ENCODE peak calls at places on chromosomes 13 and 19, in four cellular contexts. S is SK-N-SH, R is H1, U is K562. H is an unnamed sample.

GRCh38 chr19:48274173-48274572 is 4.3 kb downstream of the ZNF114 start:
- DNase-seq in S (no peak), R (no peak), U (no peak), H (no peak)

GRCh38 chr13:111904701-111905608 is 162.0 kb upstream of the SOX1 start:
- DNase-seq in S (no peak), R (peak; percentile 45), U (peak; percentile 34), H (no peak)

GRCh38 chr13:46871557-46871956 is 25.3 kb downstream of the HTR2A start:
- DNase-seq in S (no peak), R (no peak), U (no peak), H (no peak)

GRCh38 chr19:41529484-41530183 is 46.3 kb upstream of the CEACAM21 start:
- DNase-seq in S (no peak), R (no peak), U (no peak), H (no peak)

GRCh38 chr13:23384111-23384510 is 49.4 kb downstream of the SACS start:
- DNase-seq in S (no peak), R (no peak), U (no peak), H (no peak)

GRCh38 chr13:91216928-91217700 is 130.4 kb upstream of the MIR17HG start:
- DNase-seq in S (no peak), R (no peak), U (no peak), H (peak; percentile 22)

GRCh38 chr19:39131255-39131755 is 5.7 kb downstream of the PAK4 start:
- DNase-seq in S (peak; percentile 45), R (no peak), U (no peak), H (no peak)

GRCh38 chr13:90091611-90092010 is 1255.9 kb upstream of the MIR17HG start:
- DNase-seq in S (no peak), R (no peak), U (no peak), H (no peak)

GRCh38 chr13:110799246-110800236 is 86.0 kb downstream of the ING1 start:
- DNase-seq in S (no peak), R (no peak), U (no peak), H (no peak)

GRCh38 chr19:36049080-36049698 is 4.9 kb downstream of the THAP8 start:
- DNase-seq in S (no peak), R (no peak), U (no peak), H (no peak)

GRCh38 chr19:16542894-16543498 is 759 bp upstream of the CHERP start:
- DNase-seq in S (no peak), R (no peak), U (peak; percentile 64), H (no peak)

GRCh38 chr19:54674021-54674617 is 11.3 kb downstream of the LILRB4 start:
- DNase-seq in S (peak; percentile 24), R (no peak), U (peak; percentile 75), H (no peak)

GRCh38 chr13:51646041-51646670 is 61.9 kb downstream of the WDFY2 start:
- DNase-seq in S (no peak), R (peak; percentile 59), U (no peak), H (no peak)

GRCh38 chr13:52991344-52992020 is 37.1 kb upstream of the OLFM4 start:
- DNase-seq in S (peak; percentile 23), R (no peak), U (no peak), H (no peak)

GRCh38 chr19:5823579-5824281 is 15.8 kb downstream of the FUT6 start:
- DNase-seq in S (peak; percentile 69), R (peak; percentile 78), U (peak; percentile 74), H (peak; percentile 72)

GRCh38 chr19:55082023-55082851 is 6.6 kb downstream of the EPS8L1 start:
- DNase-seq in S (peak; percentile 87), R (peak; percentile 74), U (peak; percentile 43), H (no peak)

GRCh38 chr19:10812902-10813404 is 23.1 kb downstream of the TMED1 start:
- DNase-seq in S (no peak), R (no peak), U (peak; percentile 91), H (no peak)

GRCh38 chr19:3034845-3035541 is 5.9 kb upstream of the TLE2 start:
- DNase-seq in S (no peak), R (peak; percentile 53), U (peak; percentile 47), H (no peak)

GRCh38 chr13:19618925-19619324 is 14.5 kb upstream of the MPHOSPH8 start:
- DNase-seq in S (peak; percentile 49), R (peak; percentile 46), U (peak; percentile 31), H (peak; percentile 49)

GRCh38 chr13:30346159-30346788 is 38.9 kb upstream of the KATNAL1 start:
- DNase-seq in S (no peak), R (no peak), U (no peak), H (no peak)

GRCh38 chr19:45283443-45284033 is 32.5 kb downstream of the MARK4 start:
- DNase-seq in S (no peak), R (no peak), U (peak; percentile 19), H (no peak)

GRCh38 chr13:81929988-81930387 is 1589.1 kb upstream of the SPRY2 start:
- DNase-seq in S (peak; percentile 3), R (no peak), U (no peak), H (peak; percentile 3)

GRCh38 chr13:40764587-40765403 is 6.2 kb downstream of the MRPS31 start:
- DNase-seq in S (no peak), R (no peak), U (no peak), H (no peak)

GRCh38 chr13:77415253-77416127 is 88.6 kb upstream of the MYCBP2 start:
- DNase-seq in S (peak; percentile 1), R (no peak), U (no peak), H (no peak)

GRCh38 chr19:49705919-49706318 is 15.0 kb downstream of the CPT1C start:
- DNase-seq in S (no peak), R (no peak), U (no peak), H (no peak)

GRCh38 chr13:23822252-23822824 is 66.9 kb downstream of the MIPEP start:
- DNase-seq in S (no peak), R (no peak), U (no peak), H (no peak)

GRCh38 chr19:6241680-6242079 is 38.1 kb downstream of the MLLT1 start:
- DNase-seq in S (peak; percentile 79), R (no peak), U (no peak), H (no peak)

GRCh38 chr19:6234527-6234926 is 45.2 kb downstream of the MLLT1 start:
- DNase-seq in S (peak; percentile 31), R (no peak), U (no peak), H (no peak)

GRCh38 chr19:39262496-39262895 is 5.7 kb upstream of the IFNL2 start:
- DNase-seq in S (no peak), R (no peak), U (no peak), H (no peak)

GRCh38 chr19:670609-671075 is 5.5 kb upstream of the FSTL3 start:
- DNase-seq in S (no peak), R (no peak), U (no peak), H (no peak)

GRCh38 chr19:38812841-38813320 is at the start of gene LGALS4:
- DNase-seq in S (peak; percentile 23), R (no peak), U (no peak), H (no peak)

GRCh38 chr13:92886535-92887098 is 340.0 kb upstream of the GPC6 start:
- DNase-seq in S (no peak), R (no peak), U (no peak), H (no peak)

GRCh38 chr19:13149628-13150186 is 468 bp downstream of the STX10 start:
- DNase-seq in S (peak; percentile 66), R (peak; percentile 72), U (peak; percentile 51), H (no peak)

GRCh38 chr19:13152356-13152853 is 2.2 kb downstream of the IER2 start:
- DNase-seq in S (no peak), R (no peak), U (no peak), H (no peak)

GRCh38 chr19:13151605-13152355 is 1.6 kb downstream of the IER2 start:
- DNase-seq in S (peak; percentile 95), R (peak; percentile 96), U (peak; percentile 98), H (peak; percentile 80)

GRCh38 chr19:13150187-13150918 is at the start of the genes IER2 and STX10:
- DNase-seq in S (peak; percentile 92), R (peak; percentile 91), U (peak; percentile 97), H (peak; percentile 75)

DNA sequence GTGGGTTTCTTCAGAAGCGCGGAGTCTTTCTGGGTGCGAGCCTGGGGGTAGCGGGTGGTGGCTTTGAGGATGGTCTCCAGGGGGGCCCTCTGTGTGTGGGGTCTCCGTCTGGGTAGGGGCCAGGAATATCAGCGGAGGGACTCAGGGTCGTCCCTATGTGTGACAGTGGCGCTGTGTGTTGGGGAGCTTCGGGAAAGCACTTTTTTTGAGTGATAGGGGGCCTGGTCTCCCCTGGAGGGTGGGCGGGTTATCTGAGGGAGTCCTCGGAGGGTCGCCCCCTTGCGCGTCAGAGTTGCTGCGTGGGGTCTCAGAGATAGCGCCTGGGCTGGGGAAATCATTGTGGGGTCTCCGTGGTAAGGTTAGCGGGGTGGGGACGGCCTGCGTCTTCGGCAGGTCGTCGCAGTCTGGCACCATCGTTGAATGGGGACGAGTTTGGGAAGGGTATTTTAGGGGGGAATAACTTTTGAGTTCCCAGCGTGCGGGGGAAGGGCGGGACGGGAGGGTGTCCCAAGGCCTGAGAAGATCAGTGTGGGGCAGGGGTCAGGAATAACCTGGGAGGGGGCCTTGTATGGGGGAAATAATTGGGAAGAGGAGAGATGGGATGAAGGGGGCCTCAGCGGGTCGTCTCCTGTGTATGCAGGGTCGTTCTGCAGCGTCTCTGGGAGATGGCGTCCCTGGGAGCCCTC is 851 bp downstream of the IER2 start:
- DNase-seq in S (no peak), R (peak; percentile 58), U (no peak), H (peak; percentile 28)
- TF ChIP-seq JUND in S (no peak), R (no peak), U (no peak), H (no peak)

DNA sequence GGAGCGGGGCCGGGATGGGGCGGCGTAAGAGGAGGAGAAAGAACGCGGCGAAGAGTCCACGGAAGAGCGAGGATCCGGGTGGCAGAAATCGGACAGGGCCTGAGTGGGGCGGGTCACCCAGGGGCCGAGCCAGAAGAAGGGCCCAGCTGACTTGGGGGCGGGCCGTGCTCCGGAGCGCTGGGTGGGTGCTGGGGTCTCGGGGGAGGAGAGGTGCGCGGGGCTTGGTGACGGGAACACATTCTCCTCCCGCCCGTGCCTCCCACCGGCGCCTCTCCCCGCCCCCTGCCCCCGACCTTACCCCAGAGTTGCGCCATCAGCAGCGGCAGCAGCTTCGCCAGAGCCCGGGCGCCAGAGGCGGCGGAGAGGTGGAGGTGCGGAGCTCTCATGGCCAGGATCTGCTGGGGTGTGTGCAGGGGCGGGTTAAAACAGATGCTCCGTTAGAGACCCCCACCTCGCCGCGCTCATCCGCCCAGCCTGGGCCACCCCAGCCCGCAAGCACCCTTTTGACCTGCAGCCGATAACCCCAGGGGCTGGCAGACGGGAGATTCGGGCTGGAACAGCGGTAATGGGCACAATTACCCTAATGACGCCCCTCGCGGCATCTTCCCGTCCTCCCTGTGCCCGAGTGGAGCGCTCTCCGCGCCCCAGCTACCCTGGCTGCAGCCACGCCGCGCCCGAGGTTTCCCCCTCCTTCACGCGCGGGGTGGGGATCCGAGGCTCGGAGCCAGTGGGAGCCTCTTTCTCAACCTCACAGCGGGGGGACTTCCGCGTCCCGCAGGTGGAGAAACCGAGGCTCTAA is 565 bp downstream of the KLK10 start:
- DNase-seq in S (no peak), R (peak; percentile 73), U (no peak), H (no peak)
- TF ChIP-seq JUND in S (no peak), R (no peak), U (no peak), H (no peak)

GRCh38 chr19:58033741-58034475 is at the start of gene ZSCAN1:
- DNase-seq in S (peak; percentile 92), R (peak; percentile 96), U (no peak), H (peak; percentile 83)
- TF ChIP-seq JUND in S (no peak), R (no peak), U (no peak), H (no peak)

GRCh38 chr13:114011226-114011625 is 37.4 kb upstream of the C13orf46 start:
- DNase-seq in S (no peak), R (no peak), U (no peak), H (no peak)

GRCh38 chr13:114010401-114011101 is 36.7 kb upstream of the C13orf46 start:
- DNase-seq in S (peak; percentile 65), R (no peak), U (no peak), H (no peak)

GRCh38 chr13:114009590-114010400 is 35.9 kb upstream of the C13orf46 start:
- DNase-seq in S (no peak), R (no peak), U (no peak), H (no peak)

GRCh38 chr13:114007566-114007965 is 33.7 kb upstream of the C13orf46 start:
- DNase-seq in S (no peak), R (no peak), U (no peak), H (no peak)

GRCh38 chr13:114008964-114009589 is 35.2 kb upstream of the C13orf46 start:
- DNase-seq in S (no peak), R (no peak), U (no peak), H (no peak)
- TF ChIP-seq JUND in S (no peak), R (no peak), U (no peak), H (no peak)